ENCODE peak calls at places on chromosomes 12 and 14, in five cellular contexts. One of them, this sample, is unnamed.

GRCh38 chr12:88432536-88433462 is 147.5 kb downstream of the KITLG start:
- DNase-seq in K562: no peak
- DNase-seq in HepG2: no peak
- DNase-seq in A549: no peak
- DNase-seq in GM23338: no peak
- DNase-seq in this sample: no peak

GRCh38 chr12:42981379-42981778 is 391.8 kb upstream of the PRICKLE1 start:
- DNase-seq in GM23338: peak
- DNase-seq in HepG2: no peak
- DNase-seq in A549: no peak
- DNase-seq in K562: no peak
- DNase-seq in this sample: no peak

GRCh38 chr12:65958456-65958855 is 134.2 kb downstream of the HMGA2 start:
- DNase-seq in A549: no peak
- DNase-seq in HepG2: no peak
- DNase-seq in K562: no peak
- DNase-seq in GM23338: peak
- DNase-seq in this sample: no peak

GRCh38 chr14:54364555-54365415 is 32.0 kb upstream of the CDKN3 start:
- DNase-seq in HepG2: peak
- DNase-seq in GM23338: no peak
- DNase-seq in A549: no peak
- DNase-seq in K562: no peak
- DNase-seq in this sample: no peak

GRCh38 chr12:79547044-79547734 is 143.6 kb downstream of the PAWR start:
- DNase-seq in K562: no peak
- DNase-seq in A549: peak
- DNase-seq in GM23338: peak
- DNase-seq in HepG2: peak
- DNase-seq in this sample: no peak

GRCh38 chr12:26116829-26117228 is 8.0 kb downstream of the BHLHE41 start:
- DNase-seq in HepG2: no peak
- DNase-seq in A549: no peak
- DNase-seq in GM23338: peak
- DNase-seq in K562: peak
- DNase-seq in this sample: no peak

GRCh38 chr14:106843376-106843775 is 1317.0 kb downstream of the TMEM121 start:
- DNase-seq in K562: no peak
- DNase-seq in GM23338: no peak
- DNase-seq in A549: no peak
- DNase-seq in HepG2: no peak
- DNase-seq in this sample: peak

GRCh38 chr14:101221549-101222160 is 318.1 kb upstream of the RTL1 start:
- DNase-seq in A549: no peak
- DNase-seq in GM23338: no peak
- DNase-seq in K562: no peak
- DNase-seq in HepG2: no peak
- DNase-seq in this sample: no peak

GRCh38 chr14:63725786-63726185 is 2.1 kb downstream of the SGPP1 start:
- DNase-seq in HepG2: no peak
- DNase-seq in GM23338: no peak
- DNase-seq in A549: no peak
- DNase-seq in K562: no peak
- DNase-seq in this sample: no peak

GRCh38 chr14:104604461-104605449 is at the start of gene TMEM179:
- DNase-seq in K562: peak
- DNase-seq in GM23338: peak
- DNase-seq in A549: no peak
- DNase-seq in HepG2: peak
- DNase-seq in this sample: no peak

GRCh38 chr12:112340983-112341840 is 41.0 kb downstream of the HECTD4 start:
- DNase-seq in HepG2: no peak
- DNase-seq in GM23338: no peak
- DNase-seq in A549: no peak
- DNase-seq in K562: no peak
- DNase-seq in this sample: no peak

GRCh38 chr12:31974673-31975072 is 15.5 kb downstream of the RESF1 start:
- DNase-seq in GM23338: no peak
- DNase-seq in K562: no peak
- DNase-seq in A549: no peak
- DNase-seq in HepG2: no peak
- DNase-seq in this sample: no peak

GRCh38 chr14:35285168-35285990 is 6.8 kb upstream of the PSMA6 start:
- DNase-seq in GM23338: no peak
- DNase-seq in HepG2: no peak
- DNase-seq in K562: no peak
- DNase-seq in A549: no peak
- DNase-seq in this sample: peak

GRCh38 chr12:65649126-65649525 is 175.2 kb upstream of the HMGA2 start:
- DNase-seq in A549: peak
- DNase-seq in HepG2: no peak
- DNase-seq in GM23338: no peak
- DNase-seq in K562: no peak
- DNase-seq in this sample: no peak

GRCh38 chr12:91189526-91189925 is 6.9 kb upstream of the DCN start:
- DNase-seq in A549: no peak
- DNase-seq in K562: no peak
- DNase-seq in GM23338: no peak
- DNase-seq in HepG2: no peak
- DNase-seq in this sample: no peak

GRCh38 chr12:25377475-25378179 is 126.9 kb upstream of the KRAS start:
- DNase-seq in A549: no peak
- DNase-seq in K562: no peak
- DNase-seq in HepG2: no peak
- DNase-seq in GM23338: no peak
- DNase-seq in this sample: peak

GRCh38 chr12:79326663-79327062 is 364.1 kb downstream of the PAWR start:
- DNase-seq in K562: no peak
- DNase-seq in A549: no peak
- DNase-seq in GM23338: no peak
- DNase-seq in HepG2: no peak
- DNase-seq in this sample: no peak

GRCh38 chr12:100826323-100826722 is 31.7 kb downstream of the ANO4 start:
- DNase-seq in A549: peak
- DNase-seq in K562: peak
- DNase-seq in GM23338: peak
- DNase-seq in HepG2: peak
- DNase-seq in this sample: peak

GRCh38 chr12:103495158-103495782 is 498 bp downstream of the C12orf42 start:
- DNase-seq in HepG2: no peak
- DNase-seq in GM23338: peak
- DNase-seq in A549: peak
- DNase-seq in K562: no peak
- DNase-seq in this sample: no peak

GRCh38 chr14:69183735-69184134 is 7.6 kb upstream of the EXD2 start:
- DNase-seq in K562: no peak
- DNase-seq in A549: no peak
- DNase-seq in GM23338: peak
- DNase-seq in HepG2: peak
- DNase-seq in this sample: peak

GRCh38 chr12:29103539-29103974 is 45.5 kb upstream of the FAR2 start:
- DNase-seq in K562: no peak
- DNase-seq in HepG2: no peak
- DNase-seq in A549: no peak
- DNase-seq in GM23338: no peak
- DNase-seq in this sample: peak

GRCh38 chr14:73258076-73258475 is 20.8 kb downstream of the PAPLN start:
- DNase-seq in HepG2: no peak
- DNase-seq in GM23338: no peak
- DNase-seq in K562: no peak
- DNase-seq in A549: no peak
- DNase-seq in this sample: no peak

GRCh38 chr12:38919191-38919590 is 13.8 kb upstream of the CPNE8 start:
- DNase-seq in GM23338: no peak
- DNase-seq in HepG2: no peak
- DNase-seq in A549: no peak
- DNase-seq in K562: no peak
- DNase-seq in this sample: no peak

GRCh38 chr12:17982556-17982955 is 107.4 kb downstream of the RERGL start:
- DNase-seq in K562: no peak
- DNase-seq in HepG2: no peak
- DNase-seq in GM23338: no peak
- DNase-seq in A549: no peak
- DNase-seq in this sample: no peak

GRCh38 chr12:100672075-100672592 is 98.7 kb downstream of the GAS2L3 start:
- DNase-seq in GM23338: peak
- DNase-seq in K562: peak
- DNase-seq in A549: peak
- DNase-seq in HepG2: peak
- DNase-seq in this sample: peak

GRCh38 chr12:18868673-18869072 is 130.8 kb downstream of the CAPZA3 start:
- DNase-seq in GM23338: no peak
- DNase-seq in K562: no peak
- DNase-seq in HepG2: no peak
- DNase-seq in A549: no peak
- DNase-seq in this sample: no peak

GRCh38 chr12:46264057-46264456 is 4.8 kb downstream of the SLC38A1 start:
- DNase-seq in HepG2: no peak
- DNase-seq in A549: no peak
- DNase-seq in GM23338: no peak
- DNase-seq in K562: no peak
- DNase-seq in this sample: no peak

GRCh38 chr12:130424858-130425697 is 87.4 kb downstream of the PIWIL1 start:
- DNase-seq in GM23338: no peak
- DNase-seq in HepG2: no peak
- DNase-seq in K562: no peak
- DNase-seq in A549: no peak
- DNase-seq in this sample: no peak

GRCh38 chr14:96905825-96906224 is 108.6 kb downstream of the VRK1 start:
- DNase-seq in K562: no peak
- DNase-seq in GM23338: no peak
- DNase-seq in HepG2: no peak
- DNase-seq in A549: no peak
- DNase-seq in this sample: peak
- H3K27ac ChIP-seq in K562: no peak
- H3K27ac ChIP-seq in GM23338: no peak
- H3K27ac ChIP-seq in HepG2: no peak
- H3K27ac ChIP-seq in A549: no peak
- H3K27ac ChIP-seq in this sample: peak

GRCh38 chr12:58757422-58757821 is 162.9 kb downstream of the LRIG3 start:
- DNase-seq in K562: no peak
- DNase-seq in A549: no peak
- DNase-seq in GM23338: no peak
- DNase-seq in HepG2: no peak
- DNase-seq in this sample: no peak
- TF ChIP-seq REST in K562: no peak
- TF ChIP-seq REST in A549: no peak
- TF ChIP-seq REST in GM23338: no peak
- TF ChIP-seq REST in HepG2: no peak
- TF ChIP-seq REST in this sample: no peak

GRCh38 chr14:37082431-37082830 is 90.0 kb downstream of the SLC25A21 start:
- DNase-seq in A549: no peak
- DNase-seq in HepG2: no peak
- DNase-seq in K562: no peak
- DNase-seq in GM23338: no peak
- DNase-seq in this sample: no peak
- H3K4me3 ChIP-seq in A549: no peak
- H3K4me3 ChIP-seq in HepG2: no peak
- H3K4me3 ChIP-seq in K562: no peak
- H3K4me3 ChIP-seq in GM23338: no peak
- H3K4me3 ChIP-seq in this sample: no peak

GRCh38 chr14:75064205-75064567 is 362 bp upstream of the ACYP1 start:
- DNase-seq in A549: no peak
- DNase-seq in HepG2: no peak
- DNase-seq in K562: no peak
- DNase-seq in GM23338: no peak
- DNase-seq in this sample: no peak
- H3K27ac ChIP-seq in A549: peak
- H3K27ac ChIP-seq in HepG2: peak
- H3K27ac ChIP-seq in K562: peak
- H3K27ac ChIP-seq in GM23338: no peak
- H3K27ac ChIP-seq in this sample: peak

DNA sequence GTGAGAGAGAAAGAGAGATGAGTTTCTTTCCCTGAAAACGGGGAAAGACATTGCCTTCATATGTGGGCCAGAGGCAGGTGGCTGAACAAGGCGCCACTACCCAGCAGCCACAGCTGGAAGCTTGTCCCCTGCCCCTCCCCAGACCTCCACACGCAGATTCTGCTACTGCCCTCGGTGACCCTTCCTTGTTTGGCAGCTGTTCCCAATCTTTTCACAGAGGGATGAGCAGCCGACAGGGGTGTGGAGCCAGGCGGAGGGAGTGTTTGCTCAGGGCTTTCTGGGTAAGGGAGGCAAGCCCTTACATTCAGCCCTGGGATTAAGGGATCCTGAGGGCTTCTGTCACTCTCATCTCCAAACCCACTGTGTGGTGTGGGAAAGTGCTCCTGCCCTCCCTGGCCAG is 4.5 kb upstream of the KRT4 start:
- DNase-seq in GM23338: no peak
- DNase-seq in HepG2: no peak
- DNase-seq in A549: no peak
- DNase-seq in K562: no peak
- DNase-seq in this sample: no peak
- TF ChIP-seq REST in GM23338: no peak
- TF ChIP-seq REST in HepG2: no peak
- TF ChIP-seq REST in A549: no peak
- TF ChIP-seq REST in K562: no peak
- TF ChIP-seq REST in this sample: no peak

DNA sequence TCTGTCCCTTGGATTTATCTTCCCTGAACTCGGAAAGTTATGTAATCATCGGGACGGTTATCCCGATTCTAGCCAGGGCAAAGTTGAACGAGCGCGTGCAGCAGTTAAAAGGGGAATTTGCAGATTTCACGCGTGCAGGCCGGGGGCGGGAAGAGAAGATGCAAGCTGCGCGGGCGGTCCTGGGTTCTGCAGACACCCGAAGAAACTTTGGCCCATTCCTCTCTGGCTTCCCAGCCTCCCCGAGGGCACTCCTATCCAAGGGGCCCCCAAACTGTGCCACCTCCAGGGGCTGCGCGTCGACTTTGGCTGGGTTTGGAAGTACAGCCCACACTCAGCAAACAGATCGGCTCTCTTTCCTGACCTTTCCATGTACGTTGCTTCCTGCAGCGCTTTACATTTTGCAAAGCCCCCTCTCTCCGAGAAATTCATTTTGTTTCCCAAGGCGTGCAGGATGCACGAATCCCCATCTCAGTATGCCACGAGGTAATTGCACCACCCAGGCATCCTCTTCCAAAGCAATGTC is 941 bp upstream of the PPP1CC start:
- DNase-seq in K562: peak
- DNase-seq in GM23338: peak
- DNase-seq in A549: no peak
- DNase-seq in HepG2: no peak
- DNase-seq in this sample: peak
- H3K4me3 ChIP-seq in K562: peak
- H3K4me3 ChIP-seq in GM23338: peak
- H3K4me3 ChIP-seq in A549: peak
- H3K4me3 ChIP-seq in HepG2: peak
- H3K4me3 ChIP-seq in this sample: peak

This sample was measured in HL-60.